ENCODE peak calls at places on chromosomes 2 and 18, in four cellular contexts. P is GM12891, O is K562, F is GM12878. X is an unnamed sample.

GRCh38 chr18:23857756-23858155 is 156.8 kb upstream of the TTC39C start:
- DNase-seq in P (no peak), O (no peak), F (no peak), X (no peak)

GRCh38 chr2:150610670-150611279 is 123.3 kb upstream of the RND3 start:
- DNase-seq in P (no peak), O (peak), F (no peak), X (no peak)

GRCh38 chr18:51236225-51236624 is 38.7 kb upstream of the MEX3C start:
- DNase-seq in P (no peak), O (peak), F (no peak), X (no peak)

GRCh38 chr2:196934672-196935071 is 8.2 kb upstream of the PGAP1 start:
- DNase-seq in P (no peak), O (no peak), F (no peak), X (no peak)

GRCh38 chr2:106117882-106118684 is 76.0 kb downstream of the UXS1 start:
- DNase-seq in P (no peak), O (no peak), F (no peak), X (no peak)

GRCh38 chr2:237614151-237614720 is 13.2 kb upstream of the LRRFIP1 start:
- DNase-seq in P (no peak), O (no peak), F (no peak), X (no peak)

GRCh38 chr2:128374001-128374710 is 55.5 kb upstream of the HS6ST1 start:
- DNase-seq in P (no peak), O (no peak), F (no peak), X (no peak)

GRCh38 chr2:237264480-237265219 is 149.3 kb downstream of the COL6A3 start:
- DNase-seq in P (no peak), O (no peak), F (no peak), X (no peak)

GRCh38 chr2:6877402-6878305 is at the start of gene RSAD2:
- DNase-seq in P (no peak), O (no peak), F (peak), X (no peak)

GRCh38 chr2:8403871-8404270 is 278.0 kb upstream of the ID2 start:
- DNase-seq in P (no peak), O (no peak), F (no peak), X (no peak)

GRCh38 chr2:67065046-67065445 is 332.1 kb upstream of the ETAA1 start:
- DNase-seq in P (no peak), O (no peak), F (no peak), X (no peak)

GRCh38 chr2:178828496-178828895 is 21.3 kb upstream of the TTN start:
- DNase-seq in P (no peak), O (no peak), F (no peak), X (no peak)

GRCh38 chr2:138831154-138831553 is 51.0 kb upstream of the NXPH2 start:
- DNase-seq in P (no peak), O (no peak), F (no peak), X (no peak)

GRCh38 chr2:8648441-8648840 is 33.4 kb upstream of the ID2 start:
- DNase-seq in P (no peak), O (no peak), F (no peak), X (no peak)

GRCh38 chr2:196200557-196200956 is 29.2 kb upstream of the STK17B start:
- DNase-seq in P (peak), O (no peak), F (peak), X (no peak)

GRCh38 chr2:239724194-239724849 is 300.8 kb downstream of the NDUFA10 start:
- DNase-seq in P (no peak), O (no peak), F (no peak), X (no peak)

GRCh38 chr2:194166818-194167217 is 1490.2 kb upstream of the SLC39A10 start:
- DNase-seq in P (no peak), O (no peak), F (no peak), X (no peak)

GRCh38 chr2:96404446-96405373 is 69.1 kb downstream of the NCAPH start:
- DNase-seq in P (no peak), O (no peak), F (no peak), X (no peak)

GRCh38 chr2:160666019-160666676 is 172.5 kb upstream of the RBMS1 start:
- DNase-seq in P (no peak), O (no peak), F (peak), X (no peak)

GRCh38 chr2:63192169-63192888 is 141.7 kb downstream of the OTX1 start:
- DNase-seq in P (no peak), O (no peak), F (no peak), X (no peak)

GRCh38 chr2:63189026-63189425 is 138.4 kb downstream of the OTX1 start:
- DNase-seq in P (peak), O (peak), F (peak), X (peak)

GRCh38 chr2:63186331-63186730 is 135.7 kb downstream of the OTX1 start:
- DNase-seq in P (no peak), O (no peak), F (no peak), X (no peak)
- TF ChIP-seq TAF1 in P (no peak), O (no peak), F (no peak), X (no peak)

GRCh38 chr18:49486959-49487710 is at the start of gene C18orf32:
- DNase-seq in P (peak), O (peak), F (peak), X (peak)
- TF ChIP-seq POLR2A in P (peak), O (peak), F (peak), X (peak)

GRCh38 chr2:117879003-117879402 is 64.5 kb downstream of the DDX18 start:
- DNase-seq in P (no peak), O (no peak), F (no peak), X (no peak)
- TF ChIP-seq TAF1 in P (no peak), O (no peak), F (no peak), X (no peak)

GRCh38 chr2:17517481-17518211 is 594 bp downstream of the RAD51AP2 start:
- DNase-seq in P (no peak), O (no peak), F (no peak), X (no peak)

GRCh38 chr2:17515652-17516051 is 2.6 kb downstream of the RAD51AP2 start:
- DNase-seq in P (no peak), O (no peak), F (peak), X (no peak)

GRCh38 chr2:17521621-17522020 is 3.4 kb upstream of the RAD51AP2 start:
- DNase-seq in P (no peak), O (no peak), F (no peak), X (no peak)

GRCh38 chr2:17520761-17521160 is 2.5 kb upstream of the RAD51AP2 start:
- DNase-seq in P (no peak), O (no peak), F (no peak), X (no peak)

GRCh38 chr2:17518212-17519154 is at the start of gene RAD51AP2:
- DNase-seq in P (peak), O (peak), F (peak), X (peak)
- TF ChIP-seq POLR2A in P (no peak), O (peak), F (peak), X (peak)

GRCh38 chr2:20577495-20578235 is 73.2 kb downstream of the HS1BP3 start:
- DNase-seq in P (no peak), O (no peak), F (no peak), X (no peak)
- TF ChIP-seq TAF1 in P (no peak), O (no peak), F (no peak), X (no peak)

GRCh38 chr2:241865416-241865956 is 4.0 kb upstream of the RTP5 start:
- DNase-seq in P (no peak), O (no peak), F (no peak), X (no peak)
- TF ChIP-seq POLR2A in P (no peak), O (no peak), F (no peak), X (no peak)